ENCODE peak calls at places on chromosomes 6 and 20, in five cellular contexts. I, D, L, B and C are unnamed samples.

GRCh38 chr6:166008441-166009369 is 158.9 kb downstream of the TBXT start:
- DNase-seq in B (peak), L (no peak), D (peak), I (no peak), C (no peak)

GRCh38 chr20:49661560-49662329 is 51.9 kb downstream of the B4GALT5 start:
- DNase-seq in D (no peak), B (no peak), L (no peak), I (no peak), C (no peak)

GRCh38 chr6:5167501-5167900 is 82.4 kb downstream of the PPP1R3G start:
- DNase-seq in B (no peak), D (no peak), I (no peak), L (no peak), C (no peak)

GRCh38 chr20:11891827-11892521 is 25.7 kb upstream of the BTBD3 start:
- DNase-seq in D (peak), I (peak), B (peak), L (no peak), C (no peak)

GRCh38 chr6:108171291-108171917 is 5.6 kb downstream of the NR2E1 start:
- DNase-seq in B (no peak), I (no peak), D (peak), L (no peak), C (no peak)

GRCh38 chr20:39829255-39829654 is 859.8 kb downstream of the MAFB start:
- DNase-seq in B (peak), D (no peak), L (no peak), I (no peak), C (no peak)

GRCh38 chr6:21922086-21922485 is 328.5 kb downstream of the SOX4 start:
- DNase-seq in I (no peak), L (no peak), B (no peak), D (no peak), C (no peak)

GRCh38 chr6:147212618-147213017 is 8.4 kb downstream of the STXBP5 start:
- DNase-seq in D (no peak), L (no peak), B (no peak), I (no peak), C (no peak)

GRCh38 chr6:43805695-43806040 is 35.7 kb downstream of the VEGFA start:
- DNase-seq in I (no peak), L (no peak), B (no peak), D (no peak), C (no peak)

GRCh38 chr6:12296604-12297003 is 6.4 kb downstream of the EDN1 start:
- DNase-seq in I (no peak), D (no peak), L (no peak), B (no peak), C (no peak)

GRCh38 chr6:145875496-145876244 is 61.1 kb upstream of the FBXO30 start:
- DNase-seq in I (no peak), L (no peak), B (no peak), D (no peak), C (no peak)

GRCh38 chr6:169420912-169421543 is 167.4 kb upstream of the THBS2 start:
- DNase-seq in B (peak), L (no peak), D (peak), I (peak), C (no peak)

GRCh38 chr6:39906318-39906761 is 27.9 kb downstream of the MOCS1 start:
- DNase-seq in D (no peak), L (no peak), I (peak), B (no peak), C (no peak)

GRCh38 chr6:3414704-3415453 is 42.0 kb downstream of the SLC22A23 start:
- DNase-seq in B (no peak), I (no peak), L (no peak), D (no peak), C (no peak)

GRCh38 chr20:36859282-36859555 is 16.7 kb upstream of the TLDC2 start:
- DNase-seq in B (peak), D (no peak), I (no peak), L (no peak), C (no peak)

DNA sequence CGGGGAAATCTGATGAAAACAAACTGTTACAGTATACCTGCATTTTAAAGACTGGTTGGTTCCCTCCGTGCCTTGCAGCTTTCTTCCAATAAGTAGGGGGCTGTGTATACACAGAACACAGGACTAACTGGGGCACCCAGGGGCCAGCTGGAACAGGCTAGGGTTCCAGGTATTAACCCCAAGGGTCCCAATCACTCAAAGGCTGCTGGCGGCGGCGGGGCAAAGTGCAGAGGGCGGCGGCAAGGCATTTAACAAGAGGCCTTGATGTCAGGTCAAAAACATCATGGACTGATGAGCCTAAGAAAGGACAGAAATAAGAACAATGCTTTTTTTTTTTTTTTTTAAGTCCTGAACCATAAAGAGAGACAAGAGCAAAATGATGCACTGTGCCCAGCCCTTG is 2.5 kb downstream of the PMEPA1 start:
- DNase-seq in D (peak), I (no peak), L (no peak), B (no peak), C (no peak)
- H3K4me3 ChIP-seq in D (peak), I (no peak), L (no peak), B (no peak), C (no peak)

GRCh38 chr6:117706504-117706903 is 31.2 kb downstream of the NUS1 start:
- DNase-seq in B (no peak), D (no peak), I (no peak), L (no peak), C (no peak)

GRCh38 chr6:117711369-117711768 is 36.1 kb downstream of the NUS1 start:
- DNase-seq in L (no peak), D (no peak), B (no peak), I (no peak), C (no peak)
- TF ChIP-seq CTCF in L (no peak), D (no peak), B (no peak), I (no peak), C (peak)

GRCh38 chr6:29746846-29747687 is 23.8 kb downstream of the HLA-F start:
- DNase-seq in L (no peak), I (no peak), B (no peak), D (peak), C (no peak)
- H3K4me3 ChIP-seq in L (no peak), I (no peak), B (no peak), D (no peak), C (no peak)

GRCh38 chr20:35432430-35432735 is 5.6 kb downstream of the GDF5 start:
- DNase-seq in B (no peak), L (no peak), I (no peak), D (peak), C (no peak)
- TF ChIP-seq CTCF in B (no peak), L (no peak), I (no peak), D (no peak), C (no peak)

GRCh38 chr6:16251706-16252105 is 13.3 kb downstream of the GMPR start:
- DNase-seq in B (no peak), D (no peak), L (no peak), I (no peak), C (no peak)
- H3K4me3 ChIP-seq in B (no peak), D (no peak), L (no peak), I (no peak), C (no peak)

GRCh38 chr20:63378626-63379025 is 17.5 kb upstream of the CHRNA4 start:
- DNase-seq in B (no peak), L (no peak), D (no peak), I (no peak), C (no peak)

GRCh38 chr20:63378115-63378429 is 16.9 kb upstream of the CHRNA4 start:
- DNase-seq in D (no peak), I (no peak), L (no peak), B (no peak), C (no peak)

GRCh38 chr20:63379296-63379695 is 18.1 kb upstream of the CHRNA4 start:
- DNase-seq in L (no peak), D (no peak), B (no peak), I (no peak), C (no peak)

GRCh38 chr20:63376283-63377250 is 15.4 kb upstream of the CHRNA4 start:
- DNase-seq in I (no peak), D (no peak), B (no peak), L (no peak), C (no peak)

GRCh38 chr20:63377256-63378114 is 16.3 kb upstream of the CHRNA4 start:
- DNase-seq in D (no peak), L (no peak), B (no peak), I (no peak), C (no peak)
- TF ChIP-seq CTCF in D (no peak), L (no peak), B (no peak), I (no peak), C (no peak)

GRCh38 chr20:20390393-20390792 is 22.5 kb downstream of the INSM1 start:
- DNase-seq in L (no peak), I (no peak), D (no peak), B (no peak), C (no peak)
- H3K4me3 ChIP-seq in L (no peak), I (no peak), D (no peak), B (no peak), C (no peak)